ENCODE peak calls at places on chromosomes 4 and X, in six cellular contexts. One of them, this sample, is unnamed.

GRCh38 chrX:132490086-132490419 is 1.2 kb upstream of the MBNL3 start:
- DNase-seq in activated T-helper 1 cell treated with Interleukin-2 at 50 U/mL for 16 hours: no peak
- DNase-seq in skeletal muscle cell: no peak
- DNase-seq in Right ventricle myocardium superior: no peak
- DNase-seq in dermis blood vessel endothelial cell: peak
- DNase-seq in activated CD8-positive, alpha-beta memory T cell treated with anti-CD3 and anti-CD28 coated beads, Interleukin-2, amount 50 U/mL, for 4 hours: no peak
- DNase-seq in this sample: no peak

GRCh38 chr4:130419576-130419975 is 1323.6 kb downstream of the C4orf33 start:
- DNase-seq in dermis blood vessel endothelial cell: no peak
- DNase-seq in Right ventricle myocardium superior: no peak
- DNase-seq in activated CD8-positive, alpha-beta memory T cell treated with anti-CD3 and anti-CD28 coated beads, Interleukin-2, amount 50 U/mL, for 4 hours: no peak
- DNase-seq in skeletal muscle cell: no peak
- DNase-seq in activated T-helper 1 cell treated with Interleukin-2 at 50 U/mL for 16 hours: no peak
- DNase-seq in this sample: no peak

GRCh38 chrX:116272328-116272727 is 101.8 kb downstream of the AGTR2 start:
- DNase-seq in skeletal muscle cell: peak
- DNase-seq in activated T-helper 1 cell treated with Interleukin-2 at 50 U/mL for 16 hours: no peak
- DNase-seq in Right ventricle myocardium superior: no peak
- DNase-seq in activated CD8-positive, alpha-beta memory T cell treated with anti-CD3 and anti-CD28 coated beads, Interleukin-2, amount 50 U/mL, for 4 hours: no peak
- DNase-seq in dermis blood vessel endothelial cell: no peak
- DNase-seq in this sample: peak

GRCh38 chrX:83535417-83536244 is 27.5 kb downstream of the POU3F4 start:
- DNase-seq in activated CD8-positive, alpha-beta memory T cell treated with anti-CD3 and anti-CD28 coated beads, Interleukin-2, amount 50 U/mL, for 4 hours: no peak
- DNase-seq in activated T-helper 1 cell treated with Interleukin-2 at 50 U/mL for 16 hours: no peak
- DNase-seq in skeletal muscle cell: no peak
- DNase-seq in Right ventricle myocardium superior: no peak
- DNase-seq in dermis blood vessel endothelial cell: no peak
- DNase-seq in this sample: no peak

GRCh38 chr4:88158360-88159136 is at the start of gene ABCG2:
- DNase-seq in activated CD8-positive, alpha-beta memory T cell treated with anti-CD3 and anti-CD28 coated beads, Interleukin-2, amount 50 U/mL, for 4 hours: peak
- DNase-seq in Right ventricle myocardium superior: no peak
- DNase-seq in skeletal muscle cell: no peak
- DNase-seq in activated T-helper 1 cell treated with Interleukin-2 at 50 U/mL for 16 hours: peak
- DNase-seq in dermis blood vessel endothelial cell: peak
- DNase-seq in this sample: no peak

GRCh38 chr4:26412381-26413372 is 77.6 kb downstream of the CCKAR start:
- DNase-seq in activated T-helper 1 cell treated with Interleukin-2 at 50 U/mL for 16 hours: no peak
- DNase-seq in skeletal muscle cell: no peak
- DNase-seq in Right ventricle myocardium superior: peak
- DNase-seq in dermis blood vessel endothelial cell: no peak
- DNase-seq in activated CD8-positive, alpha-beta memory T cell treated with anti-CD3 and anti-CD28 coated beads, Interleukin-2, amount 50 U/mL, for 4 hours: no peak
- DNase-seq in this sample: no peak

GRCh38 chr4:14883166-14883565 is 119.1 kb upstream of the CPEB2 start:
- DNase-seq in Right ventricle myocardium superior: no peak
- DNase-seq in activated T-helper 1 cell treated with Interleukin-2 at 50 U/mL for 16 hours: no peak
- DNase-seq in dermis blood vessel endothelial cell: no peak
- DNase-seq in activated CD8-positive, alpha-beta memory T cell treated with anti-CD3 and anti-CD28 coated beads, Interleukin-2, amount 50 U/mL, for 4 hours: no peak
- DNase-seq in skeletal muscle cell: no peak
- DNase-seq in this sample: no peak

GRCh38 chr4:186304816-186305520 is 39.0 kb downstream of the F11 start:
- DNase-seq in skeletal muscle cell: no peak
- DNase-seq in activated T-helper 1 cell treated with Interleukin-2 at 50 U/mL for 16 hours: no peak
- DNase-seq in Right ventricle myocardium superior: no peak
- DNase-seq in dermis blood vessel endothelial cell: no peak
- DNase-seq in activated CD8-positive, alpha-beta memory T cell treated with anti-CD3 and anti-CD28 coated beads, Interleukin-2, amount 50 U/mL, for 4 hours: no peak
- DNase-seq in this sample: no peak

GRCh38 chrX:43349363-43349762 is 306.7 kb upstream of the MAOA start:
- DNase-seq in activated CD8-positive, alpha-beta memory T cell treated with anti-CD3 and anti-CD28 coated beads, Interleukin-2, amount 50 U/mL, for 4 hours: peak
- DNase-seq in activated T-helper 1 cell treated with Interleukin-2 at 50 U/mL for 16 hours: no peak
- DNase-seq in skeletal muscle cell: no peak
- DNase-seq in dermis blood vessel endothelial cell: peak
- DNase-seq in Right ventricle myocardium superior: no peak
- DNase-seq in this sample: no peak

GRCh38 chrX:67546496-67547423 is 2.9 kb downstream of the AR start:
- DNase-seq in Right ventricle myocardium superior: peak
- DNase-seq in skeletal muscle cell: no peak
- DNase-seq in activated T-helper 1 cell treated with Interleukin-2 at 50 U/mL for 16 hours: no peak
- DNase-seq in activated CD8-positive, alpha-beta memory T cell treated with anti-CD3 and anti-CD28 coated beads, Interleukin-2, amount 50 U/mL, for 4 hours: no peak
- DNase-seq in dermis blood vessel endothelial cell: no peak
- DNase-seq in this sample: no peak

GRCh38 chr4:680931-681645 is 6.7 kb downstream of the MYL5 start:
- DNase-seq in skeletal muscle cell: no peak
- DNase-seq in activated CD8-positive, alpha-beta memory T cell treated with anti-CD3 and anti-CD28 coated beads, Interleukin-2, amount 50 U/mL, for 4 hours: peak
- DNase-seq in dermis blood vessel endothelial cell: peak
- DNase-seq in activated T-helper 1 cell treated with Interleukin-2 at 50 U/mL for 16 hours: peak
- DNase-seq in Right ventricle myocardium superior: peak
- DNase-seq in this sample: no peak

GRCh38 chrX:124719060-124719459 is 372.7 kb downstream of the SH2D1A start:
- DNase-seq in activated CD8-positive, alpha-beta memory T cell treated with anti-CD3 and anti-CD28 coated beads, Interleukin-2, amount 50 U/mL, for 4 hours: no peak
- DNase-seq in dermis blood vessel endothelial cell: no peak
- DNase-seq in skeletal muscle cell: no peak
- DNase-seq in activated T-helper 1 cell treated with Interleukin-2 at 50 U/mL for 16 hours: no peak
- DNase-seq in Right ventricle myocardium superior: no peak
- DNase-seq in this sample: no peak

GRCh38 chrX:69073241-69073640 is 92.0 kb downstream of the PJA1 start:
- DNase-seq in activated T-helper 1 cell treated with Interleukin-2 at 50 U/mL for 16 hours: no peak
- DNase-seq in Right ventricle myocardium superior: no peak
- DNase-seq in dermis blood vessel endothelial cell: no peak
- DNase-seq in activated CD8-positive, alpha-beta memory T cell treated with anti-CD3 and anti-CD28 coated beads, Interleukin-2, amount 50 U/mL, for 4 hours: no peak
- DNase-seq in skeletal muscle cell: no peak
- DNase-seq in this sample: no peak

GRCh38 chrX:56248492-56248891 is 16.3 kb downstream of the KLF8 start:
- DNase-seq in Right ventricle myocardium superior: peak
- DNase-seq in activated CD8-positive, alpha-beta memory T cell treated with anti-CD3 and anti-CD28 coated beads, Interleukin-2, amount 50 U/mL, for 4 hours: peak
- DNase-seq in skeletal muscle cell: peak
- DNase-seq in activated T-helper 1 cell treated with Interleukin-2 at 50 U/mL for 16 hours: peak
- DNase-seq in dermis blood vessel endothelial cell: peak
- DNase-seq in this sample: no peak

GRCh38 chrX:19776753-19777152 is 110.6 kb downstream of the SH3KBP1 start:
- DNase-seq in activated CD8-positive, alpha-beta memory T cell treated with anti-CD3 and anti-CD28 coated beads, Interleukin-2, amount 50 U/mL, for 4 hours: no peak
- DNase-seq in dermis blood vessel endothelial cell: no peak
- DNase-seq in Right ventricle myocardium superior: no peak
- DNase-seq in skeletal muscle cell: no peak
- DNase-seq in activated T-helper 1 cell treated with Interleukin-2 at 50 U/mL for 16 hours: no peak
- DNase-seq in this sample: no peak

GRCh38 chr4:86895692-86896488 is 3.7 kb upstream of the C4orf36 start:
- DNase-seq in activated T-helper 1 cell treated with Interleukin-2 at 50 U/mL for 16 hours: no peak
- DNase-seq in Right ventricle myocardium superior: no peak
- DNase-seq in activated CD8-positive, alpha-beta memory T cell treated with anti-CD3 and anti-CD28 coated beads, Interleukin-2, amount 50 U/mL, for 4 hours: no peak
- DNase-seq in skeletal muscle cell: peak
- DNase-seq in dermis blood vessel endothelial cell: peak
- DNase-seq in this sample: peak

GRCh38 chr4:26281876-26282275 is 38.9 kb upstream of the RBPJ start:
- DNase-seq in activated CD8-positive, alpha-beta memory T cell treated with anti-CD3 and anti-CD28 coated beads, Interleukin-2, amount 50 U/mL, for 4 hours: no peak
- DNase-seq in Right ventricle myocardium superior: no peak
- DNase-seq in activated T-helper 1 cell treated with Interleukin-2 at 50 U/mL for 16 hours: no peak
- DNase-seq in skeletal muscle cell: no peak
- DNase-seq in dermis blood vessel endothelial cell: no peak
- DNase-seq in this sample: no peak

GRCh38 chrX:126701380-126701779 is 118.1 kb upstream of the PRR32 start:
- DNase-seq in activated T-helper 1 cell treated with Interleukin-2 at 50 U/mL for 16 hours: no peak
- DNase-seq in skeletal muscle cell: no peak
- DNase-seq in Right ventricle myocardium superior: no peak
- DNase-seq in activated CD8-positive, alpha-beta memory T cell treated with anti-CD3 and anti-CD28 coated beads, Interleukin-2, amount 50 U/mL, for 4 hours: no peak
- DNase-seq in dermis blood vessel endothelial cell: no peak
- DNase-seq in this sample: no peak

GRCh38 chrX:22527302-22527701 is 254.6 kb downstream of the CBLL2 start:
- DNase-seq in dermis blood vessel endothelial cell: no peak
- DNase-seq in Right ventricle myocardium superior: no peak
- DNase-seq in activated T-helper 1 cell treated with Interleukin-2 at 50 U/mL for 16 hours: no peak
- DNase-seq in skeletal muscle cell: no peak
- DNase-seq in activated CD8-positive, alpha-beta memory T cell treated with anti-CD3 and anti-CD28 coated beads, Interleukin-2, amount 50 U/mL, for 4 hours: no peak
- DNase-seq in this sample: no peak

GRCh38 chr4:86957214-86957613 is 22.4 kb downstream of the AFF1 start:
- DNase-seq in dermis blood vessel endothelial cell: no peak
- DNase-seq in activated CD8-positive, alpha-beta memory T cell treated with anti-CD3 and anti-CD28 coated beads, Interleukin-2, amount 50 U/mL, for 4 hours: no peak
- DNase-seq in activated T-helper 1 cell treated with Interleukin-2 at 50 U/mL for 16 hours: no peak
- DNase-seq in skeletal muscle cell: no peak
- DNase-seq in Right ventricle myocardium superior: no peak
- DNase-seq in this sample: no peak

GRCh38 chrX:55487143-55487542 is 2.5 kb downstream of the USP51 start:
- DNase-seq in Right ventricle myocardium superior: no peak
- DNase-seq in activated T-helper 1 cell treated with Interleukin-2 at 50 U/mL for 16 hours: no peak
- DNase-seq in skeletal muscle cell: no peak
- DNase-seq in activated CD8-positive, alpha-beta memory T cell treated with anti-CD3 and anti-CD28 coated beads, Interleukin-2, amount 50 U/mL, for 4 hours: no peak
- DNase-seq in dermis blood vessel endothelial cell: no peak
- DNase-seq in this sample: no peak

GRCh38 chrX:96436105-96436504 is 248.5 kb upstream of the DIAPH2 start:
- DNase-seq in skeletal muscle cell: no peak
- DNase-seq in activated CD8-positive, alpha-beta memory T cell treated with anti-CD3 and anti-CD28 coated beads, Interleukin-2, amount 50 U/mL, for 4 hours: no peak
- DNase-seq in dermis blood vessel endothelial cell: peak
- DNase-seq in Right ventricle myocardium superior: no peak
- DNase-seq in activated T-helper 1 cell treated with Interleukin-2 at 50 U/mL for 16 hours: no peak
- DNase-seq in this sample: peak

GRCh38 chrX:65644621-65645287 is 22.7 kb upstream of the MSN start:
- DNase-seq in skeletal muscle cell: peak
- DNase-seq in dermis blood vessel endothelial cell: peak
- DNase-seq in Right ventricle myocardium superior: peak
- DNase-seq in activated T-helper 1 cell treated with Interleukin-2 at 50 U/mL for 16 hours: no peak
- DNase-seq in activated CD8-positive, alpha-beta memory T cell treated with anti-CD3 and anti-CD28 coated beads, Interleukin-2, amount 50 U/mL, for 4 hours: peak
- DNase-seq in this sample: peak

GRCh38 chr4:19831644-19832285 is 419.9 kb upstream of the SLIT2 start:
- DNase-seq in activated CD8-positive, alpha-beta memory T cell treated with anti-CD3 and anti-CD28 coated beads, Interleukin-2, amount 50 U/mL, for 4 hours: no peak
- DNase-seq in activated T-helper 1 cell treated with Interleukin-2 at 50 U/mL for 16 hours: no peak
- DNase-seq in dermis blood vessel endothelial cell: no peak
- DNase-seq in Right ventricle myocardium superior: no peak
- DNase-seq in skeletal muscle cell: no peak
- DNase-seq in this sample: no peak

GRCh38 chr4:53714377-53715140 is 123.3 kb upstream of the LNX1 start:
- DNase-seq in skeletal muscle cell: peak
- DNase-seq in activated CD8-positive, alpha-beta memory T cell treated with anti-CD3 and anti-CD28 coated beads, Interleukin-2, amount 50 U/mL, for 4 hours: no peak
- DNase-seq in Right ventricle myocardium superior: no peak
- DNase-seq in activated T-helper 1 cell treated with Interleukin-2 at 50 U/mL for 16 hours: no peak
- DNase-seq in dermis blood vessel endothelial cell: no peak
- DNase-seq in this sample: peak

GRCh38 chr4:1365271-1366178 is 18.5 kb downstream of the UVSSA start:
- DNase-seq in skeletal muscle cell: no peak
- DNase-seq in Right ventricle myocardium superior: peak
- DNase-seq in activated CD8-positive, alpha-beta memory T cell treated with anti-CD3 and anti-CD28 coated beads, Interleukin-2, amount 50 U/mL, for 4 hours: no peak
- DNase-seq in activated T-helper 1 cell treated with Interleukin-2 at 50 U/mL for 16 hours: no peak
- DNase-seq in dermis blood vessel endothelial cell: no peak
- DNase-seq in this sample: no peak